ENCODE peak calls at places on chromosomes 7 and 10, in five cellular contexts. D is H9; M is tibial nerve; E is CD8-positive, alpha-beta T cell; B is foreskin fibroblast. L is an unnamed sample.

GRCh38 chr10:124389613-124390361 is 28.9 kb downstream of the OAT start:
- DNase-seq in B (no peak), E (no peak), D (no peak), M (no peak), L (no peak)

GRCh38 chr7:112182749-112183148 is 23.4 kb downstream of the DOCK4 start:
- DNase-seq in M (no peak), B (no peak), D (no peak), E (no peak), L (no peak)

GRCh38 chr10:114278140-114278883 is 39.3 kb downstream of the VWA2 start:
- DNase-seq in E (no peak), D (no peak), M (no peak), B (no peak), L (no peak)

GRCh38 chr7:91330378-91331295 is 66.4 kb downstream of the FZD1 start:
- DNase-seq in D (no peak), M (no peak), B (no peak), E (no peak), L (no peak)

GRCh38 chr10:87712913-87713616 is 53.4 kb downstream of the PAPSS2 start:
- DNase-seq in B (no peak), M (no peak), E (no peak), D (no peak), L (no peak)

GRCh38 chr10:24229909-24230308 is 21.0 kb downstream of the KIAA1217 start:
- DNase-seq in D (no peak), E (no peak), M (no peak), B (no peak), L (no peak)

GRCh38 chr10:110546077-110546476 is 21.4 kb upstream of the SMC3 start:
- DNase-seq in E (no peak), D (no peak), B (no peak), M (no peak), L (no peak)

GRCh38 chr10:77586719-77587423 is 50.7 kb downstream of the KCNMA1 start:
- DNase-seq in D (no peak), M (peak; percentile 27), E (no peak), B (peak; percentile 90), L (no peak)

GRCh38 chr7:22983257-22983855 is 30.6 kb downstream of the HYCC1 start:
- DNase-seq in E (no peak), B (no peak), D (no peak), M (no peak), L (no peak)

GRCh38 chr7:156192921-156193320 is 380.7 kb upstream of the SHH start:
- DNase-seq in B (no peak), D (no peak), E (no peak), M (no peak), L (no peak)

GRCh38 chr7:1698221-1698620 is 28.1 kb downstream of the ELFN1 start:
- DNase-seq in M (no peak), E (no peak), B (no peak), D (peak; percentile 18), L (no peak)

GRCh38 chr10:46520941-46521340 is 35.5 kb downstream of the GPRIN2 start:
- DNase-seq in B (no peak), M (no peak), D (no peak), E (no peak), L (no peak)

GRCh38 chr10:92291921-92292860 is 1.2 kb downstream of the MARCHF5 start:
- DNase-seq in E (peak; percentile 39), B (peak; percentile 38), D (no peak), M (peak; percentile 68), L (peak; percentile 65)

GRCh38 chr10:110461530-110461929 is 36.2 kb upstream of the DUSP5 start:
- DNase-seq in E (no peak), D (no peak), B (no peak), M (no peak), L (no peak)

GRCh38 chr7:130365093-130365492 is 15.2 kb upstream of the CPA1 start:
- DNase-seq in D (no peak), E (no peak), M (no peak), B (no peak), L (no peak)

GRCh38 chr7:2734761-2735571 is 47.0 kb downstream of the AMZ1 start:
- DNase-seq in D (no peak), B (peak; percentile 46), E (no peak), M (no peak), L (no peak)

GRCh38 chr10:101511938-101512337 is 76.1 kb downstream of the POLL start:
- DNase-seq in D (no peak), M (no peak), E (no peak), B (no peak), L (no peak)

GRCh38 chr7:157396316-157397035 is 59.7 kb downstream of the DNAJB6 start:
- DNase-seq in D (no peak), B (no peak), M (no peak), E (no peak), L (no peak)

GRCh38 chr7:157397036-157397720 is 60.4 kb downstream of the DNAJB6 start:
- DNase-seq in M (no peak), D (no peak), B (no peak), E (no peak), L (no peak)

GRCh38 chr7:157400171-157400860 is 63.5 kb downstream of the DNAJB6 start:
- DNase-seq in B (no peak), M (no peak), D (no peak), E (no peak), L (no peak)

GRCh38 chr7:157399086-157399687 is 62.4 kb downstream of the DNAJB6 start:
- DNase-seq in B (no peak), D (no peak), M (no peak), E (no peak), L (no peak)

DNA sequence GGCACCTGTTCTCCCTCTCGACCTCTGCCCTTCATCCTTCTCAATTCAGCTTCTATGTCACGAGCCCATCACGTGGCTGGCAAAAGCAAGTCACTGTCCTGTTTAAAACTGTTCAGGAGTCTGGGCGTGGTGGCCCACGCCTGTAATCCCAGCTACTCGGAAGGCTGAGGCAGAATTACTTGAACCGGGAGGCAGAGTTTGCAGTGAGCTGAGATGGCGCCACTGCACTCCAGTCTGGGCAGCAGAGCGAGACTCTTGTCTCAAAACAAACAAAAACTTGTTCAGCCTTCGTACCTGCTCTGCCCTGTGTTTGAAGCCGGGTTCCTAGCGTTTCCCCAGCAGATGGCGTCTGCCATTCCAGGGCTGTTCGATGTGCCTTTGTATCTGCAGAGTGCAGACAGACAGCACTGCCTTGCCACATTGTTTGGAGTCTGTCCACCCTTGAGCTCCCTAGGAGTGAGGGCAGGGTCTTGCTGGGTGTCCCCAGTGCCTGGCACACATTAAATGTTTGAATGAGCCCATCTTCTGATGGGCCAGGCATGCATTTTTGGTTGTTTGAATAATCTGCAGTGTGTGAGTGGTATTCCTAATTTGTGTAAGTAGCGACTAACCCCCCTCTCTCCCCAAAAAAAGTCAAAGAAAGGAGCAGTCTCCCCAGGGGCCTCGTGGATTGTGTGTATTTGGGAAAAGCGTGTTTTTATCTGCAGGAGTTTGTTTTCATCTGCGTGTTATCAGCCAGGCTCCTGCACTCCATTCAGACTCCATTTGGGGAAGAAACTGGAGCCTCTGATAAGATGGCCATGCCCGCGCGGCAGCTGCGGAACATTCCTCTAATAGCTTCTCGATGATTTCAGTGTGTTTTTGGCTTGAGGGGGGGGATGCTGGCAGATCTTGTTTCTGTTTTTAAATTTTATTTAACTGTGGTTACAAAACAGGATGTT is 61.2 kb downstream of the DNAJB6 start:
- DNase-seq in E (no peak), B (peak; percentile 80), M (no peak), D (peak; percentile 72), L (peak; percentile 48)
- TF ChIP-seq CTCF in E (no peak), B (peak; percentile 73), M (no peak), D (peak; percentile 72), L (peak; percentile 50)

GRCh38 chr7:84803979-84804378 is 382.9 kb downstream of the SEMA3D start:
- DNase-seq in M (no peak), D (no peak), E (no peak), B (no peak), L (no peak)

GRCh38 chr7:84800846-84801245 is 386.0 kb downstream of the SEMA3D start:
- DNase-seq in B (no peak), M (no peak), D (no peak), E (no peak), L (no peak)

GRCh38 chr7:84799131-84799530 is 387.7 kb downstream of the SEMA3D start:
- DNase-seq in M (no peak), E (no peak), B (no peak), D (no peak), L (no peak)

GRCh38 chr7:84801396-84801795 is 385.5 kb downstream of the SEMA3D start:
- DNase-seq in D (no peak), M (no peak), E (no peak), B (no peak), L (no peak)
- TF ChIP-seq CTCF in D (no peak), M (no peak), E (no peak), B (no peak), L (no peak)

DNA sequence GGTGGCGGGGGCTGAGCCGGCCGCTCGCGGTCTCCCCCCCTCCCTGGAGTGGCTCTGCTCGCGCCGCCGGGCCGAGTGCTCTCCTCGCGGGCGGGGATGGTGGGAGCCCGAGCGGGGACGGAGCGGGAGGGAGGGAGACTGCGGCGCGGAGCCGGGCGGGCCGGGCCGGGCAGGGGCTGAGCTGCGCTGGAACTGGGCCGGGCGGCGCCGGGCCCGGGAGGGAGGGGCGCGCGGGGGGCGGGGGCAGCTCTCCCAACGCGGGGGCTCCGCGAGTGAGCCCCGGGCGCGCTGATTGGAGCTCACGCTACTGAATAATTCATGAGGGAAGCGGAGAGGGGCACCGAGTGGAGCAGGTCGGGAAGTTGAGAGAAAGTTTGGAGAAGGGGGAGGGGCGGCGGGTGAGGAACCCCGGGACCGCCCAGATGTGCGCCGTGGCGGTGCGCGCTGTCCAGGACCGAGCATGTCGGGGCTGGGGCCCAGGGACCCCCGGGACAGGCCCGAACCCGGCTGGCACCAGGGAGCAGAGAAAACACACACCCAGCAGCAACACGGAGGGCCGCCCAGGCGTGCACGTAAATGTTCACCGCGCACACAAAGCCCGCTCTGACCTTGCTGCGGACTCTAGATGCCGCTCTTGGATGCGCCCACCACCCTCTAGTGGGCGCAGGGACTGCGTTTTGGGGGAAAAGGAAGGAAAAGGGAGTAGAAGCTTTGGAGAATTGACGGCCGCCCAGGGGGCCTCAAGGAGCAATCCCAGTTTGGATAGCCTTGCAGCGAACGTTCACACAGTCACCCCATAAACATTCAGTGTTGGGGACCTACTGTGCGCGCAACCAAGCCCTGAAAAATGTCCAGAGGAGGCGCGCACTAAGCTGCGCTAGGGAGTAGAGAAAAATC is at the start of gene EPHB4:
- DNase-seq in M (peak; percentile 39), E (no peak), B (peak; percentile 85), D (peak; percentile 94), L (peak; percentile 42)
- TF ChIP-seq CTCF in M (peak; percentile 37), E (no peak), B (peak; percentile 65), D (peak; percentile 70), L (no peak)

DNA sequence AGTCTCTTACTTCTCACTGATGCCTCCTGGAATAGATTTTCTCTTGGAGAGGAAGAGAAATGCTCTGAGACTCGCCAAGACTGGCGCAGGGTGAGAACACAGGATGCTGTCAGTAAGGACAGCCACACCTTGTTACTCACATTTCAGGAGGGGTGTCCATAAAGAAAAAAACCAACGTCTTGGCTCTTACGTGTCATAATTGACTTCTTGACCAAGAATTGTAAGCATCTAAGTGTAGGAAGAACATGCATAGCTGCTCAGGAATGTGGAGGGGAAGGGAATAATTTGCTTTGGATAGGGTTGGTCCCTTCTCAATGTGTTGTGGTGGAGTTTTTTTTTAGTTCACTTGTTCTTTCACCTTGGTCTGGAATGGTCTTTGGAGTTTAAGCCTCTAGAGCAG is 43.8 kb upstream of the ZNF438 start:
- DNase-seq in E (no peak), B (peak; percentile 89), M (no peak), D (no peak), L (no peak)
- TF ChIP-seq CTCF in E (no peak), B (no peak), M (no peak), D (no peak), L (no peak)